ENCODE peak calls at places on chromosomes 11 and 22, in five cellular contexts. K is GM23338, E is H1, D is prostate gland, J is Panc1. C is an unnamed sample.
A peak's percentile ranks its signal among the peaks of the same experiment; 100 is the strongest.

GRCh38 chr11:95108159-95108611 is 18.5 kb downstream of the ENDOD1 start:
- DNase-seq in K (no peak), E (no peak), D (peak; percentile 52), J (no peak), C (no peak)

GRCh38 chr11:7020183-7020917 is at the start of the genes NLRP14 and ZNF214:
- DNase-seq in K (peak; percentile 98), E (peak; percentile 89), D (peak; percentile 91), J (peak; percentile 90), C (peak; percentile 75)

GRCh38 chr11:92227233-92227593 is 2.6 kb downstream of the FAT3 start:
- DNase-seq in K (peak; percentile 51), E (no peak), D (no peak), J (no peak), C (no peak)

GRCh38 chr11:126719740-126720139 is 280.8 kb downstream of the KIRREL3 start:
- DNase-seq in K (no peak), E (no peak), D (no peak), J (no peak), C (no peak)

GRCh38 chr11:2186669-2187266 is 15.2 kb upstream of the TH start:
- DNase-seq in K (peak; percentile 71), E (peak; percentile 69), D (no peak), J (no peak), C (peak; percentile 51)

GRCh38 chr11:73249304-73249703 is 22.8 kb upstream of the P2RY6 start:
- DNase-seq in K (no peak), E (no peak), D (no peak), J (no peak), C (no peak)

GRCh38 chr11:68331338-68331947 is 19.1 kb downstream of the LRP5 start:
- DNase-seq in K (no peak), E (no peak), D (no peak), J (no peak), C (no peak)

GRCh38 chr11:18618341-18619025 is 15.7 kb downstream of the SPTY2D1 start:
- DNase-seq in K (no peak), E (no peak), D (no peak), J (no peak), C (no peak)

GRCh38 chr11:125069796-125070195 is 6.7 kb downstream of the SLC37A2 start:
- DNase-seq in K (no peak), E (no peak), D (no peak), J (no peak), C (no peak)

DNA sequence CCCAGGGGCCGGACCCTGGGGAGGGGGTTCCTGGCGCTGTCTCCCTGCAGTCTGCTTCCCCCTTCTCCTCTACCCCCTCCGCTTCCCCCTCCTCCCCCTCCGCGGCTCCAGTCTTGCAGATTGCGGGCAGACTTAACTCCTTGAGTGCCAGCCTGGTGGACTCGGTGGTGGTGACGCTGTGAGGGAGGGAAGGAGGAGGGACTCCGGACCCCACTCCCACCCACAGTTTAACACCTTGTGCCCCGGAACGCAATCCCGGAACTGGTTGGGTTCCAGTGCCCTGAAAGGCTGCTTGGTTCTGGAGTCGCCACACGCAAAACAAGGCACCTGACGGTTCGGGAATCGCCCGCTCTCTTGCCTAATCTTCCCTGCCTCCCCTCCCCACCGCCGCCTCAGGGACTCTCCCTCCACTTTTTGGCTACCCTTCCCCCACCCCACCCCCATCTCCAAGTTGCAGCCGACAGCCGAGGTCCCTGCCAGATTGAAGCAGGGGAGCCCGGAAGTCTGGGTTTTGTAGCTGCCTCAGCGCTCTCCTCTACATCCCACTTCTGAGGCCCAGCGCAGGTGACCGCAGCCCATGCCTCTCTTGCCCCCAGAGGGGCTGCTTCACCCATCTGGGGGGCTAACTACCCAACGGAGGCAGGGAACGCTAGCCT is 3.9 kb upstream of the BCL9L start:
- DNase-seq in K (peak; percentile 95), E (peak; percentile 83), D (peak; percentile 91), J (no peak), C (peak; percentile 89)
- TF ChIP-seq POLR2AphosphoS5 in K (peak; percentile 3), E (no peak), D (peak; percentile 27), J (no peak), C (no peak)

GRCh38 chr11:47766363-47767227 is 546 bp downstream of the FNBP4 start:
- DNase-seq in K (peak; percentile 41), E (no peak), D (peak; percentile 67), J (no peak), C (no peak)
- TF ChIP-seq POLR2AphosphoS5 in K (no peak), E (peak; percentile 21), D (no peak), J (no peak), C (no peak)

GRCh38 chr11:76209956-76210885 is 3.9 kb upstream of the WNT11 start:
- DNase-seq in K (peak; percentile 54), E (peak; percentile 62), D (peak; percentile 51), J (no peak), C (no peak)
- TF ChIP-seq POLR2AphosphoS5 in K (no peak), E (no peak), D (peak; percentile 35), J (no peak), C (peak; percentile 22)

GRCh38 chr11:77642228-77642627 is 4.6 kb upstream of the CLNS1A start:
- DNase-seq in K (no peak), E (no peak), D (no peak), J (no peak), C (no peak)
- TF ChIP-seq POLR2AphosphoS5 in K (no peak), E (no peak), D (no peak), J (no peak), C (no peak)

GRCh38 chr22:29199702-29200400 is 5.8 kb upstream of the EMID1 start:
- DNase-seq in K (no peak), E (no peak), D (no peak), J (no peak), C (no peak)

GRCh38 chr22:29200901-29201300 is 4.8 kb upstream of the EMID1 start:
- DNase-seq in K (no peak), E (no peak), D (no peak), J (no peak), C (no peak)

GRCh38 chr22:29197096-29197495 is 8.6 kb upstream of the EMID1 start:
- DNase-seq in K (no peak), E (no peak), D (no peak), J (no peak), C (no peak)

GRCh38 chr22:29195964-29196666 is 9.6 kb upstream of the EMID1 start:
- DNase-seq in K (no peak), E (no peak), D (no peak), J (no peak), C (no peak)

GRCh38 chr22:29198240-29198639 is 7.5 kb upstream of the EMID1 start:
- DNase-seq in K (no peak), E (no peak), D (no peak), J (no peak), C (no peak)
- TF ChIP-seq POLR2AphosphoS5 in K (no peak), E (no peak), D (no peak), J (no peak), C (no peak)

DNA sequence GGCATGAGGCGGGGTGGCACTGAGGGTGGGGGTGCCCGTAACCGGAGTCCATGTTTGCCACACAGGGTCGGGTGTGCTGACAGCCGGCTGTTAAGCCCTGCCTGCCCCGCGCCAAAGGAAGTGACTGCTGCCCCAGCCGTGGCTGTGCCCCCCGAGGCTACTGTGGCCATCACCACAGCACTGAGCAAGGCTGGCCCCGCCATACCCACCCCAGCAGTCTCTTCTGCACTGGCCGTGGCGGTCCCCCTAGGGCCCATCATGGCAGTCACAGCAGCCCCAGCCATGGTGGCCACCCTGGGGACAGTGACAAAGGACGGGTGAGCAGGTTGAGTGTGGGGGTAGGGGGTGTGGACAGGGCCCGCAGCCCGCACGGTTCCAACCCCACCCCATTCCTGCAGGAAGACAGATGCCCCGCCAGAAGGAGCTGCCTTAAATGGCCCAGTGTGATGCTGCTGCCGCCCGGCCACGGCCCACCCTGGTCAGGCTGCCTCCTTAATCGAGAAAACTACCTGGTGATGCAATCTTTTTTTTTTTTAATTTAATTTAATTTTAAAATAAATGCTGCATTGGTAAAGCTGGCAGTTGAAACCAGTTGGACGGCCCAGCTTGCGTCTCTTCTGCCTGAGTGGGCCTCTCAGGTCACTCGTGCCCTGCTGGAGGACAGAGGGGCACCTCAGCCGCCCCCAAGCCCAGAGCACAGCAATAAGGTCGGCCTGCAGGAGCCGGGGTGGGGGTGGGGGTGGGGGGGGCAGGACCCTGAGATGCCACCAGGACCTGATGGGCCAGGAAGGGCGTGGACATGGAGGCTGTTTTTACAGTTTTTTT is 30.8 kb downstream of the SBF1 start:
- DNase-seq in K (no peak), E (no peak), D (no peak), J (no peak), C (no peak)
- TF ChIP-seq POLR2AphosphoS5 in K (peak; percentile 26), E (no peak), D (no peak), J (no peak), C (no peak)

DNA sequence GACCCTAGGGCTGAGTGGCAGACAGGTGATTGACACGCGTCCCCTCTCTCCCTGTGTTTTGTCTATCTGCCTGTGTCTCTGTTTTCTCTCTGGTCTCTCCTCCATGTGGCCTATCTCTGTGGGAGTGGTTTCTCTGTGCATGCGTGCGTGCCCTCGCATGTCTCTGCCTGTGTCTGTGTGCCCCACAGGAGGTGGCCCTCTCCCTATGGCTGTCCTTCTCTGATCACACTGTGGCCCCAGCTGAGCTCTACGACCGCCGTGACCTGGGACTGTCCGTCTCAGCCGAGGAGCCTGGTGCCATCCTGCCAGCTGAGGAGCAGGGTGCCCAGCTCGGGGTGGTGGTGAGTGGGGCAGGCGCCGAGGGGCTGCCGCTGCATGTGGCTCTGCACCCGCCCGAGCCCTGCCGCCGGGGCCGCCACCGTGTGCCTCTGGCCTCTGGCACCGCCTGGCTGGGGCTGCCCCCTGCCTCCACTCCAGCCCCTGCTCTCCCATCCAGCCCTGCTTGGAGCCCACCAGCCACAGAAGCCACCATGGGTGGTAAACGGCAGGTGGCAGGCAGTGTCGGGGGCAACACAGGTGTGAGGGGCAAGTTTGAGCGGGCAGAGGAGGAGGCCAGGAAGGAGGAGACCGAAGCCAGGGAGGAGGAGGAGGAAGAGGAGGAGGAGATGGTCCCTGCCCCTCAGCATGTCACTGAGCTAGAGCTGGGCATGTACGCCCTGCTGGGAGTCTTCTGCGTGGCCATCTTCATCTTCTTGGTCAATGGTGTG is 11.6 kb downstream of the TMEM132A start:
- DNase-seq in K (no peak), E (no peak), D (no peak), J (no peak), C (no peak)
- TF ChIP-seq POLR2AphosphoS5 in K (peak; percentile 18), E (peak; percentile 72), D (no peak), J (no peak), C (no peak)